ENCODE peak calls at places on chromosomes 7 and 10, in four cellular contexts. M is IMR-90; L is Right ventricle myocardium inferior; Z is stimulated activated naive CD4-positive, alpha-beta T cell. P is an unnamed sample.

GRCh38 chr7:74032191-74032490 is 4.2 kb downstream of the ELN start:
- DNase-seq in L (peak; percentile 65), Z (no peak), M (peak; percentile 77), P (peak; percentile 90)

GRCh38 chr7:36287371-36288241 is 102.1 kb upstream of the ANLN start:
- DNase-seq in Z (peak; percentile 42), M (no peak), L (no peak), P (no peak)

GRCh38 chr10:61078542-61078941 is 134.6 kb upstream of the RHOBTB1 start:
- DNase-seq in L (no peak), Z (no peak), M (peak; percentile 13), P (peak; percentile 13)

GRCh38 chr10:47362199-47362598 is 14.0 kb downstream of the RBP3 start:
- DNase-seq in Z (no peak), M (no peak), L (no peak), P (no peak)

GRCh38 chr7:142030846-142031245 is 35.2 kb downstream of the MGAM start:
- DNase-seq in L (no peak), Z (no peak), M (no peak), P (no peak)

GRCh38 chr10:112360308-112361270 is 13.3 kb upstream of the ACSL5 start:
- DNase-seq in M (peak; percentile 21), L (no peak), Z (no peak), P (no peak)

GRCh38 chr7:75058406-75058805 is 15.2 kb downstream of the RCC1L start:
- DNase-seq in L (no peak), M (no peak), Z (no peak), P (no peak)

GRCh38 chr7:50751136-50751535 is 31.6 kb downstream of the GRB10 start:
- DNase-seq in Z (no peak), L (no peak), M (no peak), P (no peak)

GRCh38 chr10:3906511-3907111 is 121.6 kb upstream of the KLF6 start:
- DNase-seq in Z (no peak), L (no peak), M (peak; percentile 91), P (peak; percentile 96)

GRCh38 chr7:80139179-80139578 is 4.5 kb downstream of the GNAI1 start:
- DNase-seq in L (no peak), M (no peak), Z (no peak), P (no peak)

GRCh38 chr10:132111121-132111731 is 45.5 kb downstream of the JAKMIP3 start:
- DNase-seq in M (no peak), Z (no peak), L (no peak), P (no peak)

GRCh38 chr10:131043039-131043691 is 268.4 kb downstream of the TCERG1L start:
- DNase-seq in Z (no peak), L (no peak), M (no peak), P (no peak)

GRCh38 chr7:79781716-79782115 is 328.2 kb upstream of the MAGI2 start:
- DNase-seq in L (no peak), M (no peak), Z (no peak), P (no peak)

GRCh38 chr7:138932870-138933269 is 48.3 kb downstream of the KIAA1549 start:
- DNase-seq in L (no peak), Z (no peak), M (no peak), P (no peak)

GRCh38 chr7:564176-564890 is 44.7 kb upstream of the PDGFA start:
- DNase-seq in Z (no peak), M (no peak), L (peak; percentile 61), P (no peak)

GRCh38 chr10:97169063-97169462 is 16.7 kb downstream of the SLIT1 start:
- DNase-seq in M (no peak), L (no peak), Z (no peak), P (no peak)

GRCh38 chr7:95511716-95512260 is 26.0 kb downstream of the ASB4 start:
- DNase-seq in L (no peak), M (peak; percentile 63), Z (peak; percentile 17), P (peak; percentile 81)

GRCh38 chr7:124423863-124424262 is 341.7 kb downstream of the GPR37 start:
- DNase-seq in Z (no peak), L (no peak), M (no peak), P (no peak)

GRCh38 chr7:144854839-144855424 is 19.1 kb upstream of the TPK1 start:
- DNase-seq in M (no peak), Z (no peak), L (no peak), P (peak; percentile 59)

GRCh38 chr7:105141068-105141467 is 127.1 kb downstream of the KMT2E start:
- DNase-seq in M (peak; percentile 54), Z (no peak), L (no peak), P (peak; percentile 77)

GRCh38 chr10:93075369-93076221 is 1.9 kb downstream of the CYP26A1 start:
- DNase-seq in L (no peak), Z (no peak), M (no peak), P (no peak)

GRCh38 chr7:3955751-3956696 is 655.0 kb downstream of the SDK1 start:
- DNase-seq in M (peak; percentile 65), L (no peak), Z (no peak), P (peak; percentile 69)

GRCh38 chr7:47501406-47501805 is 80.5 kb downstream of the TNS3 start:
- DNase-seq in M (peak; percentile 96), L (no peak), Z (no peak), P (peak; percentile 94)

GRCh38 chr7:72447465-72448204 is 35.5 kb upstream of the CALN1 start:
- DNase-seq in M (no peak), Z (no peak), L (no peak), P (no peak)

GRCh38 chr7:148436571-148436970 is 154.0 kb upstream of the C7orf33 start:
- DNase-seq in Z (no peak), M (no peak), L (no peak), P (no peak)

GRCh38 chr10:71262027-71262426 is 49.7 kb downstream of the UNC5B start:
- DNase-seq in L (peak; percentile 71), M (no peak), Z (no peak), P (no peak)

GRCh38 chr7:43764807-43765491 is 6.5 kb downstream of the BLVRA start:
- DNase-seq in L (no peak), Z (no peak), M (peak; percentile 43), P (peak; percentile 35)

GRCh38 chr7:142638581-142638980 is 110.7 kb upstream of the PRSS1 start:
- DNase-seq in Z (no peak), L (no peak), M (no peak), P (no peak)

GRCh38 chr7:140649566-140650205 is 9.1 kb upstream of the DENND2A start:
- DNase-seq in Z (no peak), L (no peak), M (peak; percentile 66), P (peak; percentile 57)

GRCh38 chr10:97003151-97003803 is 171.2 kb downstream of the LCOR start:
- DNase-seq in M (no peak), L (no peak), Z (no peak), P (no peak)

GRCh38 chr10:436911-437665 is 252.4 kb downstream of the DIP2C start:
- DNase-seq in M (no peak), Z (no peak), L (no peak), P (no peak)

GRCh38 chr7:101094791-101095375 is 9.6 kb downstream of the TRIM56 start:
- DNase-seq in L (no peak), Z (no peak), M (peak; percentile 67), P (peak; percentile 53)

GRCh38 chr7:20141666-20142065 is 75.5 kb downstream of the MACC1 start:
- DNase-seq in Z (no peak), M (peak; percentile 39), L (no peak), P (peak; percentile 51)

GRCh38 chr10:966466-967235 is 21.6 kb upstream of the GTPBP4 start:
- DNase-seq in Z (no peak), L (no peak), M (no peak), P (no peak)

P was measured in fibroblast of lung.